ENCODE peak calls at places on chromosomes 6 and 20, in four cellular contexts. I is GM06990, U is heart right ventricle, V is stomach. S is an unnamed sample.

GRCh38 chr20:37956099-37956498 is 53.2 kb downstream of the VSTM2L start:
- DNase-seq in U (no peak), V (no peak), I (no peak), S (no peak)

GRCh38 chr6:33319939-33320314 is 2.4 kb upstream of the ZBTB22 start:
- DNase-seq in V (no peak), U (no peak), I (no peak), S (no peak)

GRCh38 chr20:25723975-25724374 is 27.3 kb upstream of the ZNF337 start:
- DNase-seq in V (no peak), I (no peak), U (no peak), S (no peak)

GRCh38 chr6:52555531-52556228 is 21.2 kb downstream of the TRAM2 start:
- DNase-seq in U (no peak), I (no peak), V (no peak), S (no peak)

GRCh38 chr20:17688965-17689364 is 6.9 kb upstream of the RRBP1 start:
- DNase-seq in I (no peak), V (peak; percentile 50), U (no peak), S (no peak)

GRCh38 chr6:137493218-137494038 is 766 bp downstream of the OLIG3 start:
- DNase-seq in V (no peak), I (no peak), U (no peak), S (no peak)

GRCh38 chr20:49148601-49149000 is 39.5 kb downstream of the STAU1 start:
- DNase-seq in U (no peak), I (no peak), V (no peak), S (no peak)

GRCh38 chr20:19021406-19022117 is 190.9 kb upstream of the SLC24A3 start:
- DNase-seq in U (no peak), I (no peak), V (no peak), S (no peak)

GRCh38 chr6:6686748-6687601 is 98.5 kb downstream of the LY86 start:
- DNase-seq in V (peak; percentile 99), I (no peak), U (peak; percentile 95), S (peak; percentile 72)

GRCh38 chr6:33735201-33735600 is 11.5 kb downstream of the IP6K3 start:
- DNase-seq in U (no peak), V (no peak), I (no peak), S (no peak)

GRCh38 chr6:25002326-25003066 is 66.7 kb upstream of the RIPOR2 start:
- DNase-seq in V (no peak), I (no peak), U (no peak), S (peak; percentile 39)

GRCh38 chr6:136312975-136313374 is 23.3 kb upstream of the BCLAF1 start:
- DNase-seq in V (no peak), I (no peak), U (no peak), S (no peak)

GRCh38 chr20:6265204-6265904 is 142.5 kb upstream of the FERMT1 start:
- DNase-seq in I (no peak), U (peak; percentile 35), V (no peak), S (peak; percentile 86)

GRCh38 chr6:54404791-54405190 is 96.5 kb downstream of the TINAG start:
- DNase-seq in V (no peak), U (no peak), I (no peak), S (no peak)

GRCh38 chr6:107716688-107717089 is 107.4 kb downstream of the SCML4 start:
- DNase-seq in I (peak; percentile 64), U (no peak), V (no peak), S (peak; percentile 27)

GRCh38 chr20:7330850-7331249 is 563.4 kb downstream of the BMP2 start:
- DNase-seq in V (no peak), I (no peak), U (no peak), S (no peak)

GRCh38 chr6:126040826-126041225 is 54.5 kb downstream of the TRMT11 start:
- DNase-seq in V (peak; percentile 53), I (no peak), U (no peak), S (peak; percentile 76)

GRCh38 chr6:21348462-21349195 is 244.9 kb upstream of the SOX4 start:
- DNase-seq in V (no peak), U (peak; percentile 18), I (no peak), S (peak; percentile 45)

GRCh38 chr20:32155017-32155965 is 45.8 kb downstream of the TM9SF4 start:
- DNase-seq in I (no peak), V (peak; percentile 71), U (peak; percentile 84), S (peak; percentile 97)

GRCh38 chr6:156778615-156779205 is 1.5 kb downstream of the ARID1B start:
- DNase-seq in U (peak; percentile 59), V (peak; percentile 56), I (peak; percentile 65), S (peak; percentile 39)

GRCh38 chr20:13008761-13009681 is at the start of gene SPTLC3:
- DNase-seq in I (peak; percentile 30), U (peak; percentile 44), V (peak; percentile 48), S (peak; percentile 57)

GRCh38 chr6:130517444-130517931 is 151.7 kb downstream of the TMEM200A start:
- DNase-seq in I (peak; percentile 64), V (no peak), U (no peak), S (no peak)

GRCh38 chr20:1930165-1930564 is 35.0 kb downstream of the SIRPA start:
- DNase-seq in U (no peak), V (no peak), I (no peak), S (no peak)

GRCh38 chr6:14313220-14313619 is 195.6 kb downstream of the CD83 start:
- DNase-seq in I (peak; percentile 18), V (no peak), U (no peak), S (no peak)

GRCh38 chr6:105806486-105806920 is 279.6 kb upstream of the PRDM1 start:
- DNase-seq in I (no peak), U (no peak), V (no peak), S (no peak)

GRCh38 chr6:9517806-9518205 is 897.1 kb downstream of the TFAP2A start:
- DNase-seq in I (no peak), V (no peak), U (no peak), S (no peak)

GRCh38 chr6:90375681-90376439 is 79.2 kb upstream of the BACH2 start:
- DNase-seq in U (peak; percentile 14), I (no peak), V (no peak), S (peak; percentile 24)

GRCh38 chr20:34299925-34300806 is 3.0 kb downstream of the AHCY start:
- DNase-seq in V (no peak), I (no peak), U (no peak), S (no peak)

GRCh38 chr20:34300809-34301586 is 2.2 kb downstream of the AHCY start:
- DNase-seq in I (no peak), V (no peak), U (peak; percentile 16), S (no peak)

GRCh38 chr20:34302723-34303528 is at the start of gene AHCY:
- DNase-seq in I (peak; percentile 97), V (peak; percentile 98), U (peak; percentile 95), S (peak; percentile 97)

GRCh38 chr20:34301587-34302311 is 1.4 kb downstream of the AHCY start:
- DNase-seq in V (no peak), U (no peak), I (no peak), S (no peak)

GRCh38 chr20:34302312-34302722 is 838 bp downstream of the AHCY start:
- DNase-seq in V (no peak), U (no peak), I (no peak), S (peak; percentile 31)
- TF ChIP-seq CTCF in V (no peak), U (no peak), I (no peak), S (no peak)

GRCh38 chr6:146027586-146028249 is 1.1 kb upstream of the GRM1 start:
- DNase-seq in V (no peak), I (no peak), U (no peak), S (peak; percentile 1)
- H3K4me3 ChIP-seq in V (no peak overlapping the region), I (no peak overlapping the region), U (no peak overlapping the region), S (no peak overlapping the region)

DNA sequence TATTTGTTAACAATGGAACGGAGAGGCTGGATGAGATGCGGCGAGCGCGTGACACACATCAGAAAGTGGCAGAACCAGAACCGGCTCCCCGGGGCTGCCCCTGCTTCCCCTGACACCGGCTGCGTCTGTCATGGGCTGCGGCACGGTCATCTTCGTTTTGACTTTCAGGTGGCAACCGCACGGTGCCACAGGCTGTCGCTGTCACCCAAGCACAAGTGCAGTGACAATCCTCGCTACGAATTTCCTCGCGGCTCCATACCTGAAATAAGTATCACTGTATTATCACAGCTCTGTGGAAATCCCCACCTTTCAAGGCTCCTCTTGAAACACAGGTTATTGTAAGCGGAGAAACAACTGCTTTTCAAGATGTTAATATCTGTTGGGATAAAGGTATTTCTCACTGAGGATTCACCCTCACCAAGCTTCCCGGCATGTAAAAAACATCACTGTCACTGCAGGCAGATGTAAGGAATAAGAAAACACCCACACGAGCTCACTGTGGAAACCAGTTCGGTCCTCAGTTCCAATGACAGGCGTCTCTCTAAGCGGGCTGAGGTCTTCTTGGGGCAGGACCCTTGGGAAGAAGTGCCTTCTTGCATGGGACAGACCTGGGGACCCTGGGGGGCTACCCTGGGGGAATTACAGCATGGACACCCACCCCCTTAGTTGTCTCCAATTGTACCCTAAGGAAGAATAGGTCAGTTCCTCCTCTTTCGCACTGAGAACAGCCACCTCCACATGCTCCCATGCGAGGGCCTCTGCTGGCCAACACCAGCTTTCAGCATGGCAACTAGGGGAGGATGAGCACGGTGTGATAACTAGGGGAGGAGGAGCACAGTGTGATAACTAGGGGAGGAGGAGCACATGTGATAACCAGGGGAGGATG is 86.3 kb downstream of the DACT2 start:
- DNase-seq in U (no peak), V (no peak), I (no peak), S (no peak)
- TF ChIP-seq CTCF in U (no peak), V (no peak), I (no peak), S (peak; percentile 5)

GRCh38 chr6:4017847-4018193 is 61.1 kb downstream of the FAM217A start:
- DNase-seq in U (no peak), I (no peak), V (no peak), S (peak; percentile 51)
- H3K4me3 ChIP-seq in U (peak overlapping the region; percentile 67), I (peak overlapping the region; percentile 81), V (peak overlapping the region; percentile 62), S (peak overlapping the region; percentile 80)

GRCh38 chr6:133259561-133259960 is 18.4 kb downstream of the EYA4 start:
- DNase-seq in V (no peak), I (no peak), U (no peak), S (no peak)
- TF ChIP-seq CTCF in V (no peak), I (no peak), U (no peak), S (no peak)

GRCh38 chr20:43188234-43188653 is 1.5 kb downstream of the PTPRT start:
- DNase-seq in V (no peak), U (no peak), I (no peak), S (no peak)
- H3K4me3 ChIP-seq in V (peak overlapping the region; percentile 24), U (no peak overlapping the region), I (no peak overlapping the region), S (no peak overlapping the region)

DNA sequence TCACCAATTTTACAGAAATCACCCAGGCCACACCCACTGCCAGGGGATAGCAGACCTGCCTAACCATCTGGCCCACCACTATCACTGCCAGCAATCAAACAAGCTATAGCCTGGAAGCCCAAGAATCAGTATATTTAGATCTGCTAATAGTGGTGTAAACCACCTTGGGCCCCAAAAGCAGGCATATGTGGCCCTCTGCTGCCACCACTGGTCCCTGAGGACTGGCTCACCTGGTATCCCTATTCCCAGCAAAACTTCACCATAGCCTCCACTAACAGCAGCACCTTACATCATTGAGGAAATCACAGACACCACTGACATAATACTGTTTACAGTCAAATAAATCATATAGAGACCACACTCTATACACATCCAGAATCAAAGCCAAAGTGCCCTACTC is 880.4 kb upstream of the MAN1A1 start:
- DNase-seq in I (no peak), V (no peak), U (no peak), S (no peak)
- TF ChIP-seq CTCF in I (no peak), V (no peak), U (no peak), S (no peak)

S was measured in fibroblast of pulmonary artery.